ENCODE peak calls at places on chromosomes 3 and 15, in five cellular contexts. W is HepG2, M is EL, R is anterior cingulate cortex, N is fibroblast of pulmonary artery. O is an unnamed sample.

GRCh38 chr15:55289011-55289572 is 521 bp downstream of the RAB27A start:
- DNase-seq in W (peak), M (peak), R (no peak), N (peak), O (peak)

GRCh38 chr15:59993041-59993750 is 10.9 kb upstream of the FOXB1 start:
- DNase-seq in W (no peak), M (no peak), R (no peak), N (no peak), O (no peak)

GRCh38 chr3:51727500-51727899 is 20.6 kb downstream of the GRM2 start:
- DNase-seq in W (no peak), M (no peak), R (no peak), N (no peak), O (no peak)

GRCh38 chr3:171384101-171384891 is 75.9 kb downstream of the TNIK start:
- DNase-seq in W (no peak), M (peak), R (no peak), N (no peak), O (no peak)

GRCh38 chr15:33565099-33565498 is 254.3 kb downstream of the RYR3 start:
- DNase-seq in W (no peak), M (peak), R (no peak), N (peak), O (no peak)

GRCh38 chr3:132569153-132569552 is 27.9 kb upstream of the ACKR4 start:
- DNase-seq in W (no peak), M (peak), R (no peak), N (no peak), O (no peak)

GRCh38 chr3:190504354-190505125 is 9.3 kb upstream of the IL1RAP start:
- DNase-seq in W (peak), M (no peak), R (no peak), N (peak), O (peak)

GRCh38 chr3:2511356-2511755 is 412.7 kb downstream of the CNTN4 start:
- DNase-seq in W (no peak), M (no peak), R (no peak), N (no peak), O (no peak)

O was measured in HuH-7.